ENCODE peak calls at places on chromosomes 1 and 21, in eight cellular contexts. A is NCI-H446 treated with DMSO at 0.1 percent for 48 hours; B is anterior cingulate cortex; W is Kasumi-1; L is BJ; V is COR-L47; J is activated naive CD4-positive, alpha-beta T cell treated with anti-CD3 and anti-CD28 coated beads, Interleukin-2, amount 50 U/mL, for 16 hours; K is cardiac muscle cell. R is an unnamed sample.

GRCh38 chr1:42319871-42320484 is 15.1 kb downstream of the FOXJ3 start:
- DNase-seq in A (no peak), B (no peak), W (no peak), L (no peak), V (no peak), J (no peak), K (no peak), R (no peak)

GRCh38 chr1:33137800-33138199 is 44.0 kb downstream of the TRIM62 start:
- DNase-seq in A (no peak), B (no peak), W (peak), L (no peak), V (peak), J (peak), K (peak), R (peak)

GRCh38 chr1:115233598-115233997 is 104.5 kb downstream of the NGF start:
- DNase-seq in A (no peak), B (no peak), W (no peak), L (no peak), V (no peak), J (no peak), K (no peak), R (no peak)

GRCh38 chr1:224739997-224740687 is 124.0 kb downstream of the CNIH3 start:
- DNase-seq in A (no peak), B (no peak), W (no peak), L (no peak), V (no peak), J (no peak), K (no peak), R (no peak)

GRCh38 chr1:174626031-174627020 is 178.6 kb downstream of the GPR52 start:
- DNase-seq in A (no peak), B (no peak), W (no peak), L (peak), V (no peak), J (no peak), K (no peak), R (peak)

GRCh38 chr1:118143828-118144227 is 41.2 kb downstream of the SPAG17 start:
- DNase-seq in A (no peak), B (no peak), W (no peak), L (no peak), V (no peak), J (no peak), K (no peak), R (peak)

GRCh38 chr1:91725961-91726704 is 159.8 kb downstream of the TGFBR3 start:
- DNase-seq in A (no peak), B (no peak), W (no peak), L (peak), V (no peak), J (no peak), K (peak), R (no peak)

GRCh38 chr1:188355082-188355481 is 1526.3 kb downstream of the PLA2G4A start:
- DNase-seq in A (no peak), B (no peak), W (no peak), L (no peak), V (no peak), J (no peak), K (no peak), R (no peak)

GRCh38 chr1:184608990-184609389 is 145.7 kb downstream of the EDEM3 start:
- DNase-seq in A (no peak), B (no peak), W (no peak), L (no peak), V (no peak), J (no peak), K (no peak), R (no peak)

GRCh38 chr1:40389234-40389815 is 15.8 kb downstream of the SMAP2 start:
- DNase-seq in A (no peak), B (no peak), W (no peak), L (no peak), V (no peak), J (no peak), K (no peak), R (no peak)

GRCh38 chr1:159197767-159198557 is 6.7 kb upstream of the ACKR1 start:
- DNase-seq in A (peak), B (peak), W (peak), L (peak), V (peak), J (peak), K (peak), R (peak)

GRCh38 chr1:64745181-64745985 is 508 bp downstream of the RAVER2 start:
- DNase-seq in A (peak), B (no peak), W (peak), L (no peak), V (peak), J (peak), K (peak), R (no peak)

GRCh38 chr1:230861489-230861888 is 6.8 kb downstream of the C1orf198 start:
- DNase-seq in A (no peak), B (no peak), W (no peak), L (no peak), V (no peak), J (no peak), K (no peak), R (no peak)

GRCh38 chr1:44227211-44227610 is 13.9 kb downstream of the DMAP1 start:
- DNase-seq in A (no peak), B (no peak), W (no peak), L (no peak), V (no peak), J (no peak), K (no peak), R (no peak)

GRCh38 chr1:101311146-101311892 is 74.5 kb downstream of the S1PR1 start:
- DNase-seq in A (no peak), B (no peak), W (no peak), L (no peak), V (no peak), J (no peak), K (no peak), R (no peak)

GRCh38 chr21:24290151-24290833 is 1317.0 kb downstream of the MRPL39 start:
- DNase-seq in A (peak), B (no peak), W (no peak), L (no peak), V (no peak), J (no peak), K (no peak), R (no peak)

GRCh38 chr1:184743062-184743756 is 11.4 kb downstream of the EDEM3 start:
- DNase-seq in A (no peak), B (no peak), W (no peak), L (no peak), V (no peak), J (no peak), K (peak), R (no peak)

GRCh38 chr1:21822349-21822748 is 10.3 kb downstream of the LDLRAD2 start:
- DNase-seq in A (no peak), B (no peak), W (no peak), L (no peak), V (no peak), J (no peak), K (no peak), R (no peak)

GRCh38 chr1:35287807-35288640 is 19.5 kb downstream of the ZMYM4 start:
- DNase-seq in A (no peak), B (no peak), W (no peak), L (no peak), V (no peak), J (no peak), K (peak), R (no peak)

GRCh38 chr1:94299627-94300552 is 62.5 kb upstream of the ARHGAP29 start:
- DNase-seq in A (no peak), B (no peak), W (no peak), L (no peak), V (no peak), J (no peak), K (peak), R (no peak)

GRCh38 chr1:27106561-27107323 is 48.2 kb downstream of the SLC9A1 start:
- DNase-seq in A (no peak), B (no peak), W (peak), L (no peak), V (no peak), J (no peak), K (no peak), R (no peak)

GRCh38 chr1:23198373-23198772 is 18.9 kb downstream of the HTR1D start:
- DNase-seq in A (no peak), B (no peak), W (no peak), L (peak), V (no peak), J (no peak), K (peak), R (no peak)

GRCh38 chr1:82517586-82517985 is 716.9 kb downstream of the ADGRL2 start:
- DNase-seq in A (no peak), B (no peak), W (no peak), L (no peak), V (no peak), J (no peak), K (peak), R (no peak)